ENCODE peak calls at places on chromosome 21, in seven cellular contexts. Q is NCI-H460; W is RPMI7951; K is stimulated activated CD4-positive, alpha-beta T cell treated with anti-CD3 and anti-CD28 coated beads, TNF-alpha, amount 100 ng/mL, for 48 hours; L is NCI-H146; S is neural crest cell; F is NCI-H446. J is an unnamed sample.
A peak's percentile ranks its signal among the peaks of the same experiment; 100 is the strongest.

GRCh38 chr21:41762236-41762635 is 4.6 kb downstream of the RIPK4 start:
- DNase-seq in Q (no peak), W (peak; percentile 21), K (no peak), L (no peak), S (no peak), F (no peak), J (no peak)

GRCh38 chr21:45329261-45330074 is 41.8 kb upstream of the POFUT2 start:
- DNase-seq in Q (no peak), W (no peak), K (no peak), L (no peak), S (no peak), F (no peak), J (peak; percentile 70)

GRCh38 chr21:21624674-21625073 is 626.5 kb downstream of the NCAM2 start:
- DNase-seq in Q (no peak), W (peak; percentile 6), K (no peak), L (no peak), S (no peak), F (no peak), J (no peak)

GRCh38 chr21:44939532-44940115 is at the start of gene SLX9:
- DNase-seq in Q (peak; percentile 60), W (peak; percentile 69), K (peak; percentile 69), L (peak; percentile 77), S (peak; percentile 76), F (peak; percentile 86), J (peak; percentile 86)

GRCh38 chr21:46459356-46460112 is 843 bp downstream of the DIP2A start:
- DNase-seq in Q (no peak), W (peak; percentile 38), K (no peak), L (no peak), S (no peak), F (peak; percentile 24), J (peak; percentile 81)

GRCh38 chr21:39715804-39716397 is 29.1 kb upstream of the IGSF5 start:
- DNase-seq in Q (peak; percentile 13), W (peak; percentile 41), K (peak; percentile 2), L (peak; percentile 55), S (peak; percentile 63), F (peak; percentile 54), J (peak; percentile 68)

GRCh38 chr21:45974073-45975016 is 7.2 kb upstream of the COL6A1 start:
- DNase-seq in Q (no peak), W (peak; percentile 97), K (no peak), L (no peak), S (no peak), F (no peak), J (peak; percentile 89)

GRCh38 chr21:41559658-41560599 is 52.0 kb upstream of the TMPRSS2 start:
- DNase-seq in Q (no peak), W (peak; percentile 92), K (no peak), L (peak; percentile 44), S (no peak), F (no peak), J (no peak)

GRCh38 chr21:44983421-44984206 is 43.8 kb downstream of the SLX9 start:
- DNase-seq in Q (no peak), W (no peak), K (no peak), L (no peak), S (no peak), F (no peak), J (peak; percentile 56)

GRCh38 chr21:46294647-46295176 is 8.6 kb downstream of the YBEY start:
- DNase-seq in Q (no peak), W (peak; percentile 84), K (no peak), L (no peak), S (no peak), F (no peak), J (no peak)

GRCh38 chr21:34593954-34594531 is 20.9 kb downstream of the RCAN1 start:
- DNase-seq in Q (no peak), W (no peak), K (no peak), L (no peak), S (no peak), F (no peak), J (peak; percentile 79)

GRCh38 chr21:29175408-29176147 is 45.1 kb downstream of the MAP3K7CL start:
- DNase-seq in Q (no peak), W (no peak), K (no peak), L (peak; percentile 24), S (no peak), F (no peak), J (no peak)

GRCh38 chr21:44962481-44962966 is 22.7 kb downstream of the SLX9 start:
- DNase-seq in Q (no peak), W (peak; percentile 53), K (no peak), L (no peak), S (no peak), F (no peak), J (no peak)

GRCh38 chr21:42295845-42296244 is 19.4 kb downstream of the TFF3 start:
- DNase-seq in Q (no peak), W (no peak), K (no peak), L (no peak), S (no peak), F (no peak), J (no peak)

GRCh38 chr21:42153046-42153685 is 65.8 kb upstream of the ABCG1 start:
- DNase-seq in Q (no peak), W (no peak), K (no peak), L (no peak), S (no peak), F (no peak), J (no peak)

GRCh38 chr21:17612023-17612564 is 607 bp downstream of the BTG3 start:
- DNase-seq in Q (no peak), W (peak; percentile 36), K (no peak), L (peak; percentile 24), S (peak; percentile 18), F (peak; percentile 13), J (peak; percentile 70)

GRCh38 chr21:43906585-43907370 is 41.8 kb downstream of the AGPAT3 start:
- DNase-seq in Q (no peak), W (no peak), K (no peak), L (no peak), S (no peak), F (no peak), J (peak; percentile 44)

GRCh38 chr21:34737115-34737514 is 68.3 kb downstream of the CLIC6 start:
- DNase-seq in Q (no peak), W (no peak), K (no peak), L (no peak), S (no peak), F (no peak), J (no peak)

GRCh38 chr21:38765056-38765455 is 40.7 kb upstream of the ETS2 start:
- DNase-seq in Q (no peak), W (no peak), K (no peak), L (no peak), S (no peak), F (no peak), J (no peak)

GRCh38 chr21:41755258-41755933 is 11.5 kb downstream of the RIPK4 start:
- DNase-seq in Q (no peak), W (no peak), K (no peak), L (no peak), S (no peak), F (no peak), J (no peak)

GRCh38 chr21:15264084-15264483 is 199.3 kb upstream of the NRIP1 start:
- DNase-seq in Q (no peak), W (no peak), K (no peak), L (no peak), S (no peak), F (no peak), J (no peak)

GRCh38 chr21:17803536-17803935 is 15.6 kb downstream of the C21orf91 start:
- DNase-seq in Q (no peak), W (no peak), K (no peak), L (no peak), S (no peak), F (no peak), J (no peak)

GRCh38 chr21:42127164-42128125 is 56.3 kb downstream of the UMODL1 start:
- DNase-seq in Q (no peak), W (no peak), K (no peak), L (no peak), S (no peak), F (no peak), J (no peak)

GRCh38 chr21:42521384-42521783 is 7.7 kb downstream of the SLC37A1 start:
- DNase-seq in Q (no peak), W (no peak), K (no peak), L (no peak), S (no peak), F (no peak), J (peak; percentile 27)

GRCh38 chr21:45129231-45129923 is 55.0 kb downstream of the ADARB1 start:
- DNase-seq in Q (no peak), W (peak; percentile 43), K (no peak), L (no peak), S (no peak), F (no peak), J (no peak)

GRCh38 chr21:16071082-16071481 is 341.3 kb downstream of the USP25 start:
- DNase-seq in Q (no peak), W (no peak), K (no peak), L (no peak), S (no peak), F (peak; percentile 86), J (peak; percentile 63)

GRCh38 chr21:43361493-43362296 is 65.2 kb downstream of the SIK1 start:
- DNase-seq in Q (no peak), W (peak; percentile 82), K (no peak), L (no peak), S (no peak), F (peak; percentile 62), J (peak; percentile 83)

GRCh38 chr21:42844411-42845113 is 34.8 kb downstream of the WDR4 start:
- DNase-seq in Q (no peak), W (no peak), K (no peak), L (no peak), S (no peak), F (no peak), J (peak; percentile 82)

GRCh38 chr21:38802050-38803026 is 3.4 kb upstream of the ETS2 start:
- DNase-seq in Q (no peak), W (no peak), K (no peak), L (no peak), S (no peak), F (no peak), J (no peak)

GRCh38 chr21:25186278-25186677 is 421.0 kb downstream of the MRPL39 start:
- DNase-seq in Q (no peak), W (no peak), K (no peak), L (no peak), S (no peak), F (peak; percentile 93), J (no peak)

GRCh38 chr21:32347351-32347750 is 45.5 kb downstream of the URB1 start:
- DNase-seq in Q (no peak), W (no peak), K (no peak), L (no peak), S (no peak), F (no peak), J (no peak)

GRCh38 chr21:37927711-37928110 is 11.5 kb upstream of the KCNJ6 start:
- DNase-seq in Q (no peak), W (no peak), K (no peak), L (no peak), S (no peak), F (no peak), J (no peak)

GRCh38 chr21:26469789-26470188 is 103.3 kb downstream of the CYYR1 start:
- DNase-seq in Q (no peak), W (peak; percentile 31), K (no peak), L (no peak), S (no peak), F (peak; percentile 74), J (no peak)